ENCODE peak calls at places on chromosomes 12 and 14, in five cellular contexts. L is neural progenitor cell, F is esophagus squamous epithelium, Z is cardiac muscle cell, H is GM23248. N is an unnamed sample. For H3K27me3 and H3K9me3, the result is how much of the 10 kb centered on the place peaks cover.

GRCh38 chr14:67187210-67187609 is 2.0 kb upstream of the GARIN2 start:
- DNase-seq in L (no peak), F (no peak), Z (peak), H (peak), N (no peak)

GRCh38 chr12:13686243-13686642 is 295.2 kb downstream of the GRIN2B start:
- DNase-seq in L (no peak), F (no peak), Z (no peak), H (no peak), N (no peak)

GRCh38 chr12:3520711-3521110 is 29.7 kb downstream of the PRMT8 start:
- DNase-seq in L (no peak), F (no peak), Z (no peak), H (no peak), N (no peak)

GRCh38 chr14:97218713-97219355 is 421.7 kb downstream of the VRK1 start:
- DNase-seq in L (peak), F (no peak), Z (no peak), H (peak), N (no peak)

GRCh38 chr14:105452963-105453362 is 21.7 kb upstream of the CRIP2 start:
- DNase-seq in L (no peak), F (no peak), Z (no peak), H (no peak), N (no peak)

GRCh38 chr14:37170993-37171392 is 1.4 kb downstream of the SLC25A21 start:
- DNase-seq in L (no peak), F (no peak), Z (no peak), H (no peak), N (no peak)

GRCh38 chr12:89286506-89286905 is 65.8 kb downstream of the DUSP6 start:
- DNase-seq in L (no peak), F (no peak), Z (no peak), H (no peak), N (no peak)

GRCh38 chr14:94370524-94370910 is 17.9 kb downstream of the SERPINA1 start:
- DNase-seq in L (no peak), F (no peak), Z (no peak), H (no peak), N (no peak)

GRCh38 chr14:73758392-73759182 is 44.4 kb upstream of the PNMA1 start:
- DNase-seq in L (peak), F (peak), Z (peak), H (peak), N (peak)

GRCh38 chr14:24984846-24985589 is 64.9 kb downstream of the STXBP6 start:
- DNase-seq in L (no peak), F (no peak), Z (peak), H (no peak), N (no peak)

GRCh38 chr14:22981090-22982012 is 1.0 kb downstream of the AJUBA start:
- DNase-seq in L (peak), F (no peak), Z (peak), H (peak), N (peak)

GRCh38 chr12:114174326-114174725 is 208.2 kb upstream of the RBM19 start:
- DNase-seq in L (no peak), F (no peak), Z (no peak), H (no peak), N (no peak)

GRCh38 chr12:114669501-114670256 is 14.3 kb downstream of the TBX3 start:
- DNase-seq in L (peak), F (no peak), Z (no peak), H (peak), N (no peak)

GRCh38 chr12:5442251-5443006 is 10.5 kb downstream of the NTF3 start:
- DNase-seq in L (peak), F (no peak), Z (peak), H (peak), N (no peak)

GRCh38 chr14:20419404-20419803 is 6.1 kb upstream of the TEP1 start:
- DNase-seq in L (no peak), F (no peak), Z (no peak), H (no peak), N (no peak)

GRCh38 chr14:23605931-23606585 is 27.5 kb upstream of the JPH4 start:
- DNase-seq in L (no peak), F (no peak), Z (no peak), H (peak), N (no peak)

GRCh38 chr12:47846294-47846996 is 26.7 kb upstream of the HDAC7 start:
- DNase-seq in L (no peak), F (no peak), Z (no peak), H (no peak), N (no peak)

GRCh38 chr12:17975239-17975638 is 114.8 kb downstream of the RERGL start:
- DNase-seq in L (no peak), F (no peak), Z (no peak), H (no peak), N (no peak)

GRCh38 chr12:65875635-65876034 is 51.4 kb downstream of the HMGA2 start:
- DNase-seq in L (no peak), F (no peak), Z (peak), H (peak), N (no peak)

GRCh38 chr14:36981832-36982528 is 190.4 kb downstream of the SLC25A21 start:
- DNase-seq in L (no peak), F (no peak), Z (no peak), H (peak), N (no peak)

GRCh38 chr12:25124493-25124892 is 70.5 kb downstream of the DNAI7 start:
- DNase-seq in L (no peak), F (no peak), Z (no peak), H (no peak), N (no peak)

GRCh38 chr12:113917393-113917792 is 48.7 kb downstream of the RBM19 start:
- DNase-seq in L (no peak), F (no peak), Z (no peak), H (no peak), N (no peak)

GRCh38 chr12:80778005-80778541 is 61.4 kb downstream of the MYF5 start:
- DNase-seq in L (no peak), F (no peak), Z (peak), H (peak), N (no peak)

GRCh38 chr12:114152066-114152465 is 185.9 kb upstream of the RBM19 start:
- DNase-seq in L (no peak), F (no peak), Z (no peak), H (no peak), N (no peak)

GRCh38 chr12:57518920-57519757 is 1.2 kb downstream of the DDIT3 start:
- DNase-seq in L (no peak), F (no peak), Z (peak), H (peak), N (no peak)

GRCh38 chr12:9869307-9870161 is at the start of gene CLEC2B:
- DNase-seq in L (peak), F (no peak), Z (peak), H (peak), N (no peak)

GRCh38 chr12:58925111-58925732 is 4.9 kb upstream of the LRIG3 start:
- DNase-seq in L (no peak), F (no peak), Z (peak), H (no peak), N (no peak)

DNA sequence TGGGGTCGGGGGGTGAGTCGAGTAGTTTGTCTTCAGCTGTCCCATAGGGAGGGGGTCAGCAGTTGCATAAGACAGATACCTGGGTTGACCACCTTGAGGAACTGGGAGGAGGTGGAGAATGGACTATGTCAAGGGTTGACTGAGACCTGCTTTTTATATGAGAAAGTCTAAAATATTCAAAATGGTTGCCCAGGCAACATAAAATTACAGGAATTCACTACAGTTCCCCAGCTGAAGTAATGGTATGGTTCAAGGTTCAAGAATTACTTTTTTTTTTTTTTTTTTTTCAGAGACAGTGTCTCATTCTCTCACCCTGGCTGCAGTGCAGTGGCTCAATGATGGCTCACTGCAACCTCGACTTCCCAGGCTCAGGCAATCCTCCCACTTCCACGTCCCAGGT is 5.1 kb upstream of the TCHP start:
- DNase-seq in L (no peak), F (no peak), Z (no peak), H (no peak), N (no peak)
- H3K27me3 ChIP-seq in L (under half), F (under half), Z (under half), H (under half), N (under half)

GRCh38 chr12:117284160-117284559 is 77.3 kb downstream of the NOS1 start:
- DNase-seq in L (no peak), F (no peak), Z (no peak), H (no peak), N (no peak)

GRCh38 chr12:117280019-117280680 is 81.3 kb downstream of the NOS1 start:
- DNase-seq in L (no peak), F (no peak), Z (no peak), H (no peak), N (no peak)

GRCh38 chr12:117282490-117282889 is 78.9 kb downstream of the NOS1 start:
- DNase-seq in L (no peak), F (no peak), Z (no peak), H (peak), N (no peak)

GRCh38 chr12:117277875-117278274 is 83.6 kb downstream of the NOS1 start:
- DNase-seq in L (no peak), F (no peak), Z (no peak), H (no peak), N (no peak)

GRCh38 chr12:117279606-117280005 is 81.8 kb downstream of the NOS1 start:
- DNase-seq in L (no peak), F (no peak), Z (no peak), H (no peak), N (no peak)
- H3K27ac ChIP-seq in L (no peak), F (no peak), Z (no peak), H (no peak), N (no peak)

GRCh38 chr12:130440411-130441080 is 102.9 kb downstream of the PIWIL1 start:
- DNase-seq in L (no peak), F (no peak), Z (no peak), H (no peak), N (no peak)
- H3K9me3 ChIP-seq in L (under half), F (under half), Z (under half), H (under half), N (under half)

DNA sequence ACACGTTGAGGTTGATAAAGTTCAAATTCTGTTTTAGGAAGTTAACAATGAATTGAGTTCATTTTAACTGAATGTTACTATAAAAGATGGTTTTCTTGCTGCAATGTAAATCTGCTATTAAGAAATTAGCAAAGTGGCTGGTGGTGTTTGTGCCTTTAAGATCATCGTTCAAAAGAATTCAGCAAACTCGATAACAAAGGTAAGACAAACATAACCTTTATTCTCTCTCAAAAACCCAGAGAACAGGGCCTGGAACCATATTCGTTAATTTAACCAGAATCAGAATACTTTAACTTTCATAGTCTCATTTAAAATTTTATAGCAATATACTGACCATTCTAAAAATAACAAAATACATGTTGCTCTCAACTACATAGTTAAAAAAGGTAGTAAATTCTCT is 3.4 kb downstream of the TMEM30B start:
- DNase-seq in L (no peak), F (no peak), Z (no peak), H (no peak), N (no peak)
- H3K27me3 ChIP-seq in L (half or more), F (under half), Z (half or more), H (under half), N (under half)

DNA sequence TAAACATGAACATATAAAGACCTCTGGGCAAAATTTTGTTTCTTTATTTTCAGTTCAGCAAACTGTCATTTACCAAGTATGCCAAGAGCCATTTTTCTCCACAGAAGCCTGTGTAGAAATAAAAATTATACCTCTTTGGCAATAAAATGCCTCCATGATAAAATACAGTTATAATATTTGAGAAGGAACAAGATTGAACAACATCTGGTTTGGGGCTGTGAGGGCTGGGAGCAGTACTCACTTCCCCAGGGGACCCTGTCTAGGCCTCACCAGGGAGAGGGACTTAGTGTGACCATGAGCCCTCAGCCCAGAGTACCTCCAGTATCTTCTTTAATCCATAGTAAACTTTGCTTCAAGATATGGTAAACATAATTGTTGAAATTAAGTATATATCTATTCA is 65.1 kb downstream of the DAAM1 start:
- DNase-seq in L (no peak), F (no peak), Z (no peak), H (no peak), N (no peak)
- H3K27ac ChIP-seq in L (no peak), F (peak), Z (peak), H (peak), N (no peak)

DNA sequence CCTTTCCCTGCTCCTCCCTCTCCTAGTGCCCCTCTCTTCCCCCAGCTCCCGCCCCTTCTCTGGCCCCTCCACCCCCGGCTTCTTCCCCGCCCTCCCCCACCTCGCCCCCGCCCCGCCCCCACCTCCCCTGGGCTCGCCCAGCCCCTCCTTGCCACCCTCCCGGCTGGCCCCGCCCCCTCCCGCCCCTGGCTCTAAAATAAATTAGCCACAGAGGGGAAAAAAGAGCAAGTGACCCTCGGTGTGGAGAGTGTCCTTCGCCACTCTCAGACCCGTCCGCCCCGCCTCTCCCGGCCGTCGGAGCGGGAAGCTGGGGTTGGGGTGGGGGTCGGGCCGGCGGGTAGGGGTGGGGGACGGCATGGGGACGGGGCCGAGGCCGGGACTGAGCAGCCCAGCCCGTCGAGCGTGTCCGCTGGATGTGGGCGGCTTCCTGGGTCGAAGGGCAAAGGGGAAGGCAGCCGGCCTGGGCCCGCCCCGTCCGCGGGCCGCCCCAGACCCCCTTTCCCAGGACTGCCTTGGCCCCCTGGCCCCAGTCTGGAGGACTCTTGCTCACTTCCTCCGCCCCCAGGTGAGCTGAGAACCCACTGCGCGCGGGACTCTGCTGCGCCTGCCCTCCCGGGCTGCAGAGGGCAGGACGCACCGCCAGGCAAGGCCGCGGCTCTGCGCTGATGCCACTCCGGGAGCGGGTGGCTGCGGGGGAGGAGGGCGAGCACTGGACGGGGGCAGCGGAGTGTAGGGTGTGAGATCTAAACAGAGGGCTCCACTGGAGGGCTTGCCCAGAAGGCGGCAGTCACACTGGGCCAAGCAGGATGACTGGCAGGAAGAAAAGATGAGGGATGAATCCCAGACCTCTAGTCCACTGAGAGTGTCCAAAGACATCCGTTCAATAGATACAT is 571 bp upstream of the FIGNL2 start:
- DNase-seq in L (peak), F (no peak), Z (no peak), H (no peak), N (no peak)
- H3K9me3 ChIP-seq in L (under half), F (under half), Z (under half), H (under half), N (under half)

GRCh38 chr14:56795284-56795622 is 15.0 kb downstream of the OTX2 start:
- DNase-seq in L (no peak), F (no peak), Z (no peak), H (no peak), N (no peak)

GRCh38 chr14:56796259-56796658 is 14.0 kb downstream of the OTX2 start:
- DNase-seq in L (peak), F (no peak), Z (no peak), H (no peak), N (no peak)

GRCh38 chr14:56797003-56797568 is 13.2 kb downstream of the OTX2 start:
- DNase-seq in L (no peak), F (no peak), Z (no peak), H (peak), N (no peak)

GRCh38 chr14:56794557-56795283 is 15.6 kb downstream of the OTX2 start:
- DNase-seq in L (peak), F (no peak), Z (no peak), H (no peak), N (no peak)

GRCh38 chr14:56794088-56794556 is 16.2 kb downstream of the OTX2 start:
- DNase-seq in L (peak), F (no peak), Z (no peak), H (no peak), N (no peak)
- H3K27me3 ChIP-seq in L (half or more), F (under half), Z (half or more), H (half or more), N (half or more)

GRCh38 chr12:79563021-79563739 is 127.6 kb downstream of the PAWR start:
- DNase-seq in L (no peak), F (no peak), Z (no peak), H (peak), N (no peak)

GRCh38 chr12:79569679-79570078 is 121.1 kb downstream of the PAWR start:
- DNase-seq in L (no peak), F (no peak), Z (no peak), H (no peak), N (no peak)

GRCh38 chr12:79567164-79567563 is 123.6 kb downstream of the PAWR start:
- DNase-seq in L (no peak), F (no peak), Z (no peak), H (no peak), N (no peak)

GRCh38 chr12:79561401-79562132 is 129.2 kb downstream of the PAWR start:
- DNase-seq in L (no peak), F (no peak), Z (no peak), H (no peak), N (no peak)

DNA sequence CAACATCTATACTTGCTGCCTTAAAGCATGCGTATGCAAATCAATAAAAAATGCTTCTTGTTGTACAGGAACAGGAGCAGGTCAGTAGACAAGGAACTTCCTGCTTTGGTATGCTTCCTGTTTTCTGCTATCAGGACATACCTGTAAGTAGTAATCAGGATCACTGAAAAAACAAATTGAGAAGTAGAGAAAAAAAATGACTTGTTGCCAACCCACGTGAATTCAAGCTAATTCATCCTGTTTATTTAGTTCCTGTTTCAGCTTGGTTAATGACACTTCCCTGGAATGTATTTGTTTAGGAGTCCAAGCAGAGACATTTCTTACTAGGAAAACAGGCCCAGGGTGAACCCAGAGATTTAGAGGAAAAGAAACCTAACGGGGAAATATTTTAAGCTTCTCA is 124.3 kb downstream of the PAWR start:
- DNase-seq in L (no peak), F (no peak), Z (peak), H (no peak), N (no peak)
- H3K27ac ChIP-seq in L (no peak), F (no peak), Z (no peak), H (no peak), N (no peak)

DNA sequence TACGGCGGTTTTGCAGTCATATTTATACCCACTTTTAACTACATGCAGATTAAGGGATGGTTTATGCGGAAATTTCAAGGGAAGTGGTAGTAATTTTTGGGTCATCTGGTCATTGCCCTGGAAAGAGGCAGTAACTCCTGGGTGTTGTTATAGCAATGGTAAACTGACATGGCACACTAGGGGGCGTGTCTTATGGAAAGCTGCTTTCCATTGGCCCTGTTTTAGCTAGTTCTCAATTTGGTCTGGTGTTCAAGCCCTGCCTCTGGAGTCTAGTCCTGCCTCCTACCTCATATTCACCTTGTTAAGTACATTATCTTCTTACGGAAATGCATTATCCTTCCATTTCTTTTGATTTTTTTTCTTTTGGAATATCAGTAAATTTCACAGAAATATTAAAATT is 1.7 kb upstream of the IAPP start:
- DNase-seq in L (no peak), F (no peak), Z (no peak), H (no peak), N (no peak)
- H3K9me3 ChIP-seq in L (under half), F (under half), Z (under half), H (under half), N (under half)

N was measured in CD4-positive, alpha-beta T cell.